ENCODE peak calls at places on chromosome 12, in seven cellular contexts. P is GM12892, H is IMR-90, M is A549, S is body of pancreas, D is erythroblast, U is NB4. T is an unnamed sample.

GRCh38 chr12:66268562-66268961 is 33.7 kb upstream of the HELB start:
- DNase-seq in P (no peak), H (no peak), M (no peak), S (no peak), D (no peak), U (peak), T (no peak)

GRCh38 chr12:105713901-105714300 is 383.4 kb downstream of the C12orf75 start:
- DNase-seq in P (no peak), H (no peak), M (no peak), S (no peak), D (no peak), U (no peak), T (no peak)

GRCh38 chr12:1328385-1328784 is 266.0 kb downstream of the FBXL14 start:
- DNase-seq in P (no peak), H (no peak), M (no peak), S (no peak), D (peak), U (no peak), T (no peak)

GRCh38 chr12:16095531-16096110 is 181.9 kb downstream of the SLC15A5 start:
- DNase-seq in P (no peak), H (no peak), M (no peak), S (no peak), D (no peak), U (no peak), T (no peak)

GRCh38 chr12:321606-322326 is 59.1 kb upstream of the SLC6A13 start:
- DNase-seq in P (no peak), H (no peak), M (peak), S (peak), D (no peak), U (peak), T (no peak)

GRCh38 chr12:106767954-106768501 is 6.5 kb upstream of the RIC8B start:
- DNase-seq in P (no peak), H (no peak), M (peak), S (peak), D (no peak), U (no peak), T (peak)

GRCh38 chr12:52581481-52581880 is 7.8 kb upstream of the KRT74 start:
- DNase-seq in P (no peak), H (peak), M (peak), S (peak), D (no peak), U (no peak), T (peak)

GRCh38 chr12:69739287-69740191 is 879 bp downstream of the RAB3IP start:
- DNase-seq in P (peak), H (peak), M (peak), S (peak), D (peak), U (peak), T (peak)

GRCh38 chr12:56193025-56193578 is 3.8 kb upstream of the SMARCC2 start:
- DNase-seq in P (peak), H (peak), M (peak), S (peak), D (peak), U (peak), T (peak)

GRCh38 chr12:57429473-57430116 is 1.2 kb downstream of the R3HDM2 start:
- DNase-seq in P (no peak), H (peak), M (peak), S (no peak), D (peak), U (peak), T (no peak)

GRCh38 chr12:2142068-2142467 is 89.3 kb downstream of the CACNA1C start:
- DNase-seq in P (no peak), H (no peak), M (no peak), S (no peak), D (no peak), U (no peak), T (no peak)

GRCh38 chr12:50715174-50715573 is 48.7 kb upstream of the ATF1 start:
- DNase-seq in P (no peak), H (peak), M (no peak), S (peak), D (no peak), U (no peak), T (no peak)

GRCh38 chr12:93273834-93274705 is 103.7 kb upstream of the NUDT4 start:
- DNase-seq in P (no peak), H (no peak), M (no peak), S (no peak), D (no peak), U (no peak), T (no peak)

GRCh38 chr12:27969011-27969900 is 3.3 kb downstream of the PTHLH start:
- DNase-seq in P (no peak), H (peak), M (peak), S (peak), D (peak), U (no peak), T (no peak)

GRCh38 chr12:56385873-56386272 is 23.2 kb upstream of the APOF start:
- DNase-seq in P (no peak), H (no peak), M (no peak), S (peak), D (no peak), U (no peak), T (no peak)

GRCh38 chr12:106696071-106696470 is 78.4 kb upstream of the RIC8B start:
- DNase-seq in P (no peak), H (no peak), M (no peak), S (no peak), D (no peak), U (no peak), T (no peak)

GRCh38 chr12:25887367-25887766 is 71.1 kb upstream of the RASSF8 start:
- DNase-seq in P (no peak), H (no peak), M (no peak), S (no peak), D (no peak), U (no peak), T (no peak)

GRCh38 chr12:95646781-95647184 is 95.5 kb upstream of the USP44 start:
- DNase-seq in P (no peak), H (peak), M (no peak), S (no peak), D (no peak), U (no peak), T (no peak)
- TF ChIP-seq POLR2A in P (no peak), H (no peak), M (no peak), S (no peak), D (no peak), U (no peak), T (no peak)

GRCh38 chr12:118061876-118062791 is 1.2 kb upstream of the WSB2 start:
- DNase-seq in P (peak), H (peak), M (peak), S (peak), D (peak), U (peak), T (peak)

GRCh38 chr12:118065380-118065779 is 4.4 kb upstream of the WSB2 start:
- DNase-seq in P (no peak), H (no peak), M (no peak), S (no peak), D (no peak), U (no peak), T (no peak)

GRCh38 chr12:118063567-118064391 is 2.8 kb upstream of the WSB2 start:
- DNase-seq in P (no peak), H (peak), M (no peak), S (no peak), D (peak), U (peak), T (no peak)

GRCh38 chr12:118061011-118061875 is at the start of gene WSB2:
- DNase-seq in P (peak), H (peak), M (peak), S (peak), D (peak), U (peak), T (peak)

DNA sequence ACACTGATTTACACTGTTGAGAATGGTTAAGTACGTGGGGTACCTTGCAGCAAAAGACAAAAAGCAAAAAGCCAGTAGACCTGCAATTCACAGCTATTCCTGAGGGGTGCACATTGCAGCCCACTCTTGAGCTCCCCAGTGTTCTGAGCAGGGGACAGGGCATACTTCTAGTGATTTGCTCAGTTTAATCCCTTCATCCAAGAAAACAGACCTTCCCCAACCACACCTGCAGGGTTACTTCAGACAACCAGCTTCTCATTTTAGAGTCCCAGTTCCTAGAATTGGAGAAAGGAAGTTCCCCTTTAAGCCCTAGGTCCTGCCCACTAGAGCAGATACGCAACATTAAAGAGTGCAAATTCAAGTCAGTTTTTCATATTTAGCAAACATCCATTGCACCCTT is 3.6 kb upstream of the WSB2 start:
- DNase-seq in P (no peak), H (no peak), M (no peak), S (no peak), D (peak), U (peak), T (no peak)
- TF ChIP-seq POLR2A in P (no peak), H (no peak), M (no peak), S (no peak), D (no peak), U (no peak), T (no peak)

GRCh38 chr12:4911316-4911994 is 1.8 kb downstream of the KCNA1 start:
- DNase-seq in P (no peak), H (no peak), M (no peak), S (no peak), D (no peak), U (no peak), T (no peak)

GRCh38 chr12:4910502-4911315 is 1.0 kb downstream of the KCNA1 start:
- DNase-seq in P (peak), H (no peak), M (no peak), S (no peak), D (no peak), U (no peak), T (no peak)

GRCh38 chr12:4909397-4909733 is 340 bp upstream of the KCNA1 start:
- DNase-seq in P (peak), H (no peak), M (no peak), S (no peak), D (no peak), U (no peak), T (no peak)

GRCh38 chr12:4908694-4909396 is 860 bp upstream of the KCNA1 start:
- DNase-seq in P (no peak), H (no peak), M (no peak), S (no peak), D (no peak), U (no peak), T (no peak)

GRCh38 chr12:4909734-4910501 is at the start of gene KCNA1:
- DNase-seq in P (peak), H (no peak), M (no peak), S (no peak), D (no peak), U (no peak), T (no peak)
- TF ChIP-seq POLR2A in P (no peak), H (no peak), M (no peak), S (no peak), D (no peak), U (no peak), T (no peak)

GRCh38 chr12:12807970-12808702 is 5.0 kb upstream of the DDX47 start:
- DNase-seq in P (peak), H (peak), M (no peak), S (peak), D (no peak), U (peak), T (no peak)
- TF ChIP-seq POLR2A in P (peak), H (no peak), M (no peak), S (peak), D (no peak), U (no peak), T (no peak)